ENCODE peak calls at places on chromosomes 13 and 19, in six cellular contexts. L is tibial artery; B is cardiac fibroblast; A is stimulated activated naive CD8-positive, alpha-beta T cell treated with anti-CD3 and anti-CD28 coated beads, Interleukin-15, amount 100 ng/mL, for 72 hours; C is right lobe of liver; K is epithelial cell of esophagus. X is an unnamed sample.

GRCh38 chr13:69226427-69226826 is 881.2 kb upstream of the ATXN8OS start:
- DNase-seq in A (no peak), K (no peak), B (no peak), L (no peak), C (no peak), X (no peak)

GRCh38 chr19:17405250-17406038 is at the start of gene BST2:
- DNase-seq in B (peak), K (peak), C (peak), L (no peak), A (peak), X (peak)

GRCh38 chr13:51638497-51638871 is 54.2 kb downstream of the WDFY2 start:
- DNase-seq in A (no peak), B (peak), C (no peak), K (peak), L (no peak), X (peak)

GRCh38 chr19:7562646-7563393 is 27.3 kb downstream of the PNPLA6 start:
- DNase-seq in L (no peak), B (no peak), A (no peak), K (peak), C (no peak), X (no peak)

GRCh38 chr13:113083402-113084061 is 22.1 kb upstream of the F7 start:
- DNase-seq in A (no peak), B (peak), C (no peak), K (peak), L (no peak), X (no peak)

GRCh38 chr19:34936184-34936583 is 9.5 kb downstream of the ZNF30 start:
- DNase-seq in C (no peak), A (no peak), B (no peak), L (no peak), K (no peak), X (no peak)

GRCh38 chr13:41549491-41549890 is 92.1 kb downstream of the RGCC start:
- DNase-seq in C (no peak), L (no peak), K (no peak), A (no peak), B (no peak), X (no peak)

GRCh38 chr19:45976180-45976579 is 2.5 kb upstream of the NOVA2 start:
- DNase-seq in K (no peak), C (no peak), A (no peak), B (peak), L (no peak), X (peak)

GRCh38 chr19:19523177-19523576 is 5.5 kb upstream of the YJEFN3 start:
- DNase-seq in B (no peak), A (no peak), K (no peak), C (no peak), L (no peak), X (no peak)

GRCh38 chr19:16421982-16422381 is 49.8 kb downstream of the EPS15L1 start:
- DNase-seq in C (no peak), A (no peak), K (no peak), B (no peak), L (no peak), X (no peak)

GRCh38 chr19:44954278-44954648 is 917 bp upstream of the CLPTM1 start:
- DNase-seq in C (no peak), K (no peak), B (no peak), A (no peak), L (no peak), X (no peak)

GRCh38 chr19:30077851-30078355 is 135.9 kb downstream of the URI1 start:
- DNase-seq in A (no peak), B (no peak), L (peak), C (peak), K (no peak), X (no peak)

GRCh38 chr19:47781590-47782318 is 3.3 kb downstream of the SELENOW start:
- DNase-seq in C (no peak), K (no peak), B (no peak), L (peak), A (no peak), X (no peak)

GRCh38 chr13:79451500-79451962 is 29.4 kb upstream of the NDFIP2 start:
- DNase-seq in B (peak), A (peak), C (no peak), L (no peak), K (peak), X (peak)

GRCh38 chr19:41570179-41570578 is 5.8 kb upstream of the CEACAM21 start:
- DNase-seq in A (no peak), B (no peak), C (no peak), K (no peak), L (no peak), X (no peak)

GRCh38 chr19:36962346-36962745 is 46.2 kb downstream of the ZNF568 start:
- DNase-seq in B (no peak), L (no peak), A (no peak), C (no peak), K (no peak), X (no peak)

GRCh38 chr13:25846227-25846984 is 205.4 kb downstream of the SHISA2 start:
- DNase-seq in C (no peak), K (peak), B (no peak), L (no peak), A (no peak), X (no peak)

GRCh38 chr19:17195106-17195505 is 20.1 kb upstream of the USE1 start:
- DNase-seq in B (no peak), L (no peak), K (no peak), A (no peak), C (no peak), X (no peak)

GRCh38 chr19:43465468-43466120 is at the start of gene LYPD3:
- DNase-seq in C (no peak), K (peak), A (no peak), L (no peak), B (peak), X (no peak)

GRCh38 chr13:24011266-24011665 is 114.0 kb upstream of the C1QTNF9B start:
- DNase-seq in B (no peak), L (no peak), C (no peak), A (no peak), K (no peak), X (no peak)

GRCh38 chr19:2495130-2495641 is 19.3 kb downstream of the GADD45B start:
- DNase-seq in C (peak), L (peak), K (peak), A (no peak), B (peak), X (peak)

GRCh38 chr13:30551194-30551593 is 66.5 kb upstream of the USPL1 start:
- DNase-seq in B (peak), C (no peak), K (peak), L (no peak), A (no peak), X (peak)

GRCh38 chr13:28346136-28346535 is 148.8 kb downstream of the FLT1 start:
- DNase-seq in K (no peak), L (no peak), B (no peak), A (no peak), C (no peak), X (no peak)

GRCh38 chr13:106382569-106382968 is 152.9 kb downstream of the EFNB2 start:
- DNase-seq in A (no peak), C (no peak), K (no peak), L (no peak), B (no peak), X (no peak)

GRCh38 chr13:30453727-30454126 is 12.0 kb downstream of the HMGB1 start:
- DNase-seq in B (peak), C (no peak), K (peak), L (no peak), A (no peak), X (peak)

GRCh38 chr13:44857061-44857460 is 132.2 kb downstream of the NUFIP1 start:
- DNase-seq in A (no peak), B (no peak), C (no peak), L (no peak), K (peak), X (no peak)

GRCh38 chr19:14375582-14376291 is 5.5 kb upstream of the ADGRE5 start:
- DNase-seq in B (peak), K (no peak), A (no peak), L (peak), C (peak), X (no peak)

GRCh38 chr19:8423821-8424223 is 10.7 kb downstream of the MARCHF2 start:
- DNase-seq in B (peak), C (peak), L (peak), K (peak), A (no peak), X (peak)

GRCh38 chr13:23505007-23505406 is 65.2 kb upstream of the TNFRSF19 start:
- DNase-seq in A (no peak), B (peak), C (no peak), K (peak), L (no peak), X (peak)

GRCh38 chr19:10766049-10766623 is 48.3 kb downstream of the DNM2 start:
- DNase-seq in K (no peak), C (no peak), A (no peak), L (no peak), B (no peak), X (no peak)

GRCh38 chr19:31330761-31331160 is 18.5 kb downstream of the TSHZ3 start:
- DNase-seq in C (no peak), K (peak), B (no peak), A (no peak), L (no peak), X (no peak)

GRCh38 chr19:50263176-50263575 is 59.8 kb downstream of the MYH14 start:
- DNase-seq in C (no peak), K (no peak), L (no peak), B (no peak), A (no peak), X (no peak)

GRCh38 chr19:38478273-38478971 is 44.9 kb downstream of the RYR1 start:
- DNase-seq in C (no peak), A (no peak), B (peak), L (no peak), K (no peak), X (peak)

GRCh38 chr19:4010808-4011110 is 3.2 kb downstream of the PIAS4 start:
- DNase-seq in C (no peak), K (no peak), B (no peak), L (no peak), A (no peak), X (no peak)

GRCh38 chr19:55353803-55354697 is 469 bp downstream of the COX6B2 start:
- DNase-seq in L (no peak), B (peak), C (peak), A (peak), K (peak), X (peak)

GRCh38 chr13:113901231-113901630 is 37.4 kb upstream of the GAS6 start:
- DNase-seq in C (no peak), L (no peak), B (no peak), K (no peak), A (no peak), X (peak)

GRCh38 chr13:78881746-78882145 is 222.8 kb upstream of the OBI1 start:
- DNase-seq in L (no peak), B (no peak), C (no peak), K (no peak), A (no peak), X (no peak)